ENCODE peak calls at places on chromosome 4, in six cellular contexts. O, S, P, E, F and V are unnamed samples.

GRCh38 chr4:108029731-108030130 is 40.0 kb downstream of the HADH start:
- DNase-seq in O (no peak), S (no peak), P (no peak), E (no peak), F (no peak), V (no peak)

GRCh38 chr4:112735474-112735951 is 98.6 kb downstream of the LARP7 start:
- DNase-seq in O (no peak), S (no peak), P (no peak), E (no peak), F (no peak), V (no peak)

GRCh38 chr4:26520728-26521442 is 30.6 kb upstream of the CCKAR start:
- DNase-seq in O (no peak), S (no peak), P (no peak), E (no peak), F (no peak), V (no peak)

GRCh38 chr4:152935138-152935537 is 985 bp upstream of the FHDC1 start:
- DNase-seq in O (no peak), S (no peak), P (peak), E (no peak), F (no peak), V (no peak)

GRCh38 chr4:113979973-113980615 is 647 bp upstream of the ARSJ start:
- DNase-seq in O (no peak), S (no peak), P (no peak), E (no peak), F (no peak), V (no peak)

GRCh38 chr4:103634236-103634635 is 85.5 kb downstream of the TACR3 start:
- DNase-seq in O (no peak), S (no peak), P (no peak), E (no peak), F (no peak), V (no peak)

GRCh38 chr4:98319021-98319420 is 57.8 kb downstream of the RAP1GDS1 start:
- DNase-seq in O (no peak), S (no peak), P (no peak), E (no peak), F (no peak), V (no peak)

GRCh38 chr4:170872794-170873193 is 783.0 kb upstream of the AADAT start:
- DNase-seq in O (no peak), S (no peak), P (no peak), E (no peak), F (no peak), V (no peak)

GRCh38 chr4:185542626-185543336 is 7.5 kb upstream of the PDLIM3 start:
- DNase-seq in O (no peak), S (no peak), P (no peak), E (no peak), F (no peak), V (no peak)

GRCh38 chr4:55868691-55869090 is 15.2 kb downstream of the EXOC1 start:
- DNase-seq in O (no peak), S (no peak), P (no peak), E (no peak), F (no peak), V (no peak)

GRCh38 chr4:151276787-151277557 is at the start of gene PRSS48:
- DNase-seq in O (no peak), S (no peak), P (peak), E (peak), F (peak), V (peak)

GRCh38 chr4:8280158-8280875 is 10.8 kb downstream of the HTRA3 start:
- DNase-seq in O (no peak), S (no peak), P (no peak), E (no peak), F (no peak), V (no peak)

GRCh38 chr4:153555730-153556440 is 89.7 kb downstream of the TMEM131L start:
- DNase-seq in O (no peak), S (no peak), P (no peak), E (peak), F (no peak), V (no peak)

GRCh38 chr4:114911141-114911540 is 202.3 kb downstream of the NDST4 start:
- DNase-seq in O (no peak), S (no peak), P (no peak), E (no peak), F (no peak), V (no peak)

GRCh38 chr4:97987019-97987648 is 156.1 kb downstream of the STPG2 start:
- DNase-seq in O (no peak), S (no peak), P (no peak), E (peak), F (no peak), V (no peak)

GRCh38 chr4:5322321-5322720 is 271.0 kb downstream of the STK32B start:
- DNase-seq in O (no peak), S (no peak), P (no peak), E (no peak), F (no peak), V (no peak)

GRCh38 chr4:76384052-76384451 is 36.9 kb downstream of the CCDC158 start:
- DNase-seq in O (no peak), S (no peak), P (no peak), E (no peak), F (no peak), V (no peak)

GRCh38 chr4:7324651-7325121 is 110.0 kb downstream of the PSAPL1 start:
- DNase-seq in O (no peak), S (no peak), P (no peak), E (no peak), F (no peak), V (no peak)